ENCODE peak calls at places on chromosomes 5 and 9, in five cellular contexts. V is brain microvascular endothelial cell, F is AG04450, E is neural progenitor cell, G is tibial nerve. X is an unnamed sample.

GRCh38 chr5:174737335-174737734 is 13.0 kb downstream of the MSX2 start:
- DNase-seq in V (no peak), F (no peak), E (no peak), G (no peak), X (no peak)

GRCh38 chr5:169945831-169946261 is 34.4 kb downstream of the INSYN2B start:
- DNase-seq in V (peak), F (peak), E (peak), G (peak), X (peak)

GRCh38 chr5:134084570-134084969 is 29.9 kb upstream of the TCF7 start:
- DNase-seq in V (no peak), F (no peak), E (no peak), G (no peak), X (no peak)

GRCh38 chr5:115962565-115963402 is 509 bp downstream of the LVRN start:
- DNase-seq in V (no peak), F (no peak), E (peak), G (no peak), X (no peak)

GRCh38 chr9:16265671-16266070 is 604.8 kb downstream of the BNC2 start:
- DNase-seq in V (no peak), F (no peak), E (no peak), G (no peak), X (no peak)

GRCh38 chr5:132674671-132675506 is 1.1 kb downstream of the IL4 start:
- DNase-seq in V (peak), F (peak), E (no peak), G (no peak), X (no peak)

GRCh38 chr9:98247826-98248657 is 7.4 kb downstream of the TBC1D2 start:
- DNase-seq in V (no peak), F (no peak), E (no peak), G (no peak), X (no peak)

GRCh38 chr9:126329476-126330275 is 3.0 kb downstream of the MVB12B start:
- DNase-seq in V (no peak), F (no peak), E (no peak), G (no peak), X (no peak)

GRCh38 chr9:134502261-134503211 is 139.1 kb upstream of the COL5A1 start:
- DNase-seq in V (peak), F (peak), E (no peak), G (peak), X (peak)

GRCh38 chr5:171612749-171613148 is 172.9 kb upstream of the SMIM23 start:
- DNase-seq in V (no peak), F (no peak), E (no peak), G (no peak), X (no peak)

GRCh38 chr5:60568646-60569045 is 131.3 kb downstream of the DEPDC1B start:
- DNase-seq in V (no peak), F (no peak), E (peak), G (no peak), X (no peak)

GRCh38 chr5:3107118-3107517 is 355.6 kb upstream of the IRX2 start:
- DNase-seq in V (no peak), F (no peak), E (no peak), G (no peak), X (no peak)

GRCh38 chr5:177147239-177147638 is 13.7 kb downstream of the NSD1 start:
- DNase-seq in V (no peak), F (no peak), E (no peak), G (no peak), X (no peak)

GRCh38 chr5:59109383-59109782 is 526.5 kb downstream of the RAB3C start:
- DNase-seq in V (no peak), F (no peak), E (no peak), G (no peak), X (no peak)

GRCh38 chr5:2611561-2612096 is 139.8 kb downstream of the IRX2 start:
- DNase-seq in V (no peak), F (no peak), E (no peak), G (no peak), X (no peak)

GRCh38 chr5:139232161-139232724 is 34.1 kb upstream of the SIL1 start:
- DNase-seq in V (no peak), F (no peak), E (no peak), G (no peak), X (no peak)

GRCh38 chr5:149632311-149633251 is 51.3 kb downstream of the ARHGEF37 start:
- DNase-seq in V (peak), F (peak), E (no peak), G (no peak), X (no peak)

GRCh38 chr5:135392256-135392655 is 6.8 kb downstream of the MACROH2A1 start:
- DNase-seq in V (peak), F (no peak), E (no peak), G (no peak), X (no peak)

GRCh38 chr5:31809037-31809910 is 170.3 kb downstream of the PDZD2 start:
- DNase-seq in V (peak), F (peak), E (peak), G (peak), X (peak)
- H3K4me3 ChIP-seq in V (no peak), F (no peak), E (no peak), G (no peak), X (no peak)

GRCh38 chr5:126054593-126055347 is 368.4 kb upstream of the GRAMD2B start:
- DNase-seq in V (no peak), F (no peak), E (no peak), G (no peak), X (no peak)

GRCh38 chr5:126056851-126057622 is 366.2 kb upstream of the GRAMD2B start:
- DNase-seq in V (no peak), F (no peak), E (no peak), G (no peak), X (no peak)

GRCh38 chr5:126055348-126055729 is 367.9 kb upstream of the GRAMD2B start:
- DNase-seq in V (no peak), F (no peak), E (no peak), G (no peak), X (no peak)

GRCh38 chr5:126053630-126054029 is 369.6 kb upstream of the GRAMD2B start:
- DNase-seq in V (no peak), F (no peak), E (no peak), G (no peak), X (no peak)

GRCh38 chr5:126056362-126056761 is 366.8 kb upstream of the GRAMD2B start:
- DNase-seq in V (no peak), F (no peak), E (no peak), G (no peak), X (no peak)
- H3K27ac ChIP-seq in V (no peak), F (no peak), E (no peak), G (no peak), X (no peak)

GRCh38 chr9:1051286-1052118 is 1.3 kb downstream of the DMRT2 start:
- DNase-seq in V (no peak), F (no peak), E (peak), G (peak), X (peak)
- TF ChIP-seq CTCF in V (no peak), F (no peak), E (peak), G (peak), X (peak)

DNA sequence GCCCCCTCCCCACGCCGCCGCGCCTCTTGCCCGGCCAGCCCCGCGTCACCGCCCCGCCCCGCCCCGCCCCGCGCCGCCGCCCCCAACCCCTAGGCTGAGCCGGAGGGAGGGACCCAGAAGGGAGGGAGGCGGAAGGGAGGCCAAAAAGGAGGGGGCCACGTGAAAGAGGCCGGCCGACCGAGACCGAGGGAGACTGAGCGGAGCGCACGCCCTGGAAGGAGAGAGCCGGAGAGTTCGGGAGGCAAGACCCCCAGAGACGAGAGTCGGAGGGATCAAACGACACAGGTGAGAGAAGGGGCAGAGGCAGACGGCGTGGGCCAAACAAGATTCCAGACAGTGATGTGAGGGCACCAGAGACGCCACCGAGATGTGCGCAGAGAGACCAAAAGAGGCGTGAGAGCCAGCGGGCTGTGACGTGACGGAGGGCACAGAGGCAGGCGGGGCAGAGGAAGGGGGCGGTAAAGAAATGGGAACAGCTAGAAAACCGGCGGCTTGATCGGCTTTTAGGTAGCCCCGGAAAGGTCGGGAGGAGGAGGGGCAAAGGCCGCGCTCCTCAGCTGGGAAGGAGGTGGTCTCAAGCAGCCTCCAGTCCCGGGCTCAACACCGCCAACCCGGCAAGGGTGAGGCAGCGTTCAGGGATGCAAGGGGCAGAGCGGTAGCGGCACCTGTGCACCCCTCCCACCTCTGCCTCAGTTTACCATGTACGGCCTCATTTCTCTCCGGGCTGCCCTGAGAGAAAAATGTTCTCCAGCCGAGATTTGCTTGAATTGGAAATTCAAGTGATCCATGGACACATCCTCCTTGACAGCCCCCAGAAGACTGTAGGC is 414 bp upstream of the BARX1 start:
- DNase-seq in V (no peak), F (no peak), E (peak), G (no peak), X (no peak)
- H3K4me3 ChIP-seq in V (no peak), F (no peak), E (peak), G (peak), X (peak)

DNA sequence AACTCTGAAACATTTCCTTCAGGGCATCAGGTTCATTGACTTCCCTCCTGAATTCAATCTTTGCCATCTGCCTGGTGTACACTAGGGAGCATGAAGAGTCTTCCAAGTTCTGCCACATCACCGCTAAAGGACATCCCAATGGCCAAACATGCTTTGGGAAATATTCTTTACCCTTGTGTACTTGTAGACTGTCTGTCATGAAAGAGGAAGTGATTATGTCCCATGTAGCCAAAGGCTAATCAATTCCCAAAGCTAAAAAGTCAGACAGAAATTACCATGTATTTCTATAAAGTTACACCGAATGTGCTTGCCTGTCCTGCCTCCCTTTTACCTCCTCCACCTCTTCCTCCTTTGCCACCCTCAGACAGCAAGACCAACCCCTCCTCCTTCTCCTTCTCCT is 28.9 kb upstream of the RECK start:
- DNase-seq in V (no peak), F (no peak), E (no peak), G (no peak), X (no peak)
- H3K27ac ChIP-seq in V (no peak), F (no peak), E (no peak), G (no peak), X (no peak)

X was measured in left ventricle myocardium inferior.